ENCODE peak calls at places on chromosomes 13 and 19, in eight cellular contexts. Z is posterior cingulate gyrus; K is astrocyte of the hippocampus; N is NCI-H1092; I is stimulated activated CD4-positive, alpha-beta T cell treated with anti-CD3 and anti-CD28 coated beads, Interleukin-12 subunit alpha, Interleukin-12 subunit beta, amount 100 ng/mL, for 4 hours; M is EH; U is foreskin fibroblast; L is activated CD4-positive, alpha-beta T cell treated with anti-CD3 and anti-CD28 coated beads, Interleukin-2, amount 50 U/mL, for 48 hours. Y is an unnamed sample.

GRCh38 chr19:46475976-46476375 is 4.6 kb upstream of the PNMA8A start:
- DNase-seq in Z (no peak), I (no peak), N (no peak), M (no peak), U (no peak), K (no peak), L (no peak), Y (no peak)

GRCh38 chr19:7657047-7657779 is 11.6 kb upstream of the RETN start:
- DNase-seq in L (peak; percentile 44), N (no peak), U (no peak), K (no peak), M (no peak), Z (no peak), I (no peak), Y (no peak)

GRCh38 chr13:59201836-59202235 is 961.9 kb downstream of the DIAPH3 start:
- DNase-seq in I (no peak), Z (no peak), U (no peak), L (no peak), M (no peak), K (no peak), N (no peak), Y (no peak)

GRCh38 chr19:54208784-54209057 is 8.1 kb downstream of the RPS9 start:
- DNase-seq in L (no peak), N (no peak), I (no peak), M (no peak), Z (no peak), U (no peak), K (peak; percentile 10), Y (peak; percentile 49)

GRCh38 chr13:20654156-20654555 is 49.3 kb upstream of the IL17D start:
- DNase-seq in K (no peak), N (no peak), I (no peak), U (peak; percentile 21), Z (no peak), L (no peak), M (peak; percentile 73), Y (peak; percentile 16)

GRCh38 chr19:6060600-6061391 is 49.5 kb downstream of the RFX2 start:
- DNase-seq in Z (no peak), L (no peak), K (peak; percentile 90), M (peak; percentile 80), U (no peak), I (peak; percentile 22), N (no peak), Y (peak; percentile 95)

GRCh38 chr19:41427647-41428480 is 690 bp upstream of the B3GNT8 start:
- DNase-seq in K (peak; percentile 51), I (no peak), U (peak; percentile 10), N (no peak), M (peak; percentile 33), Z (no peak), L (peak; percentile 41), Y (no peak)

GRCh38 chr19:35151273-35152065 is 3.1 kb upstream of the FXYD5 start:
- DNase-seq in N (no peak), M (no peak), I (no peak), U (no peak), Z (no peak), L (no peak), K (no peak), Y (no peak)

GRCh38 chr13:79212064-79212619 is 193.9 kb downstream of the RBM26 start:
- DNase-seq in N (no peak), I (no peak), Z (no peak), L (no peak), M (no peak), U (no peak), K (no peak), Y (no peak)

GRCh38 chr19:18657590-18658365 is 20.9 kb downstream of the KLHL26 start:
- DNase-seq in L (no peak), Z (no peak), U (no peak), N (no peak), M (peak; percentile 66), I (no peak), K (peak; percentile 92), Y (peak; percentile 89)

GRCh38 chr19:7393459-7393858 is 44.7 kb downstream of the ARHGEF18 start:
- DNase-seq in U (no peak), I (no peak), L (no peak), K (no peak), M (no peak), N (no peak), Z (no peak), Y (no peak)

GRCh38 chr19:41434450-41434849 is 5.3 kb downstream of the DMAC2 start:
- DNase-seq in M (no peak), N (no peak), Z (no peak), K (no peak), I (no peak), L (no peak), U (no peak), Y (no peak)

GRCh38 chr19:33250500-33250899 is 24.9 kb upstream of the SLC7A10 start:
- DNase-seq in K (no peak), M (no peak), U (no peak), L (no peak), N (no peak), Z (no peak), I (no peak), Y (no peak)

GRCh38 chr19:46787331-46788100 is 878 bp downstream of the SLC1A5 start:
- DNase-seq in N (no peak), I (peak; percentile 42), L (peak; percentile 56), K (peak; percentile 72), U (peak; percentile 66), M (peak; percentile 74), Z (no peak), Y (peak; percentile 83)

GRCh38 chr19:39645800-39646411 is 9.8 kb upstream of the LGALS16 start:
- DNase-seq in N (no peak), U (peak; percentile 6), L (peak; percentile 30), Z (no peak), K (peak; percentile 46), I (peak; percentile 9), M (peak; percentile 34), Y (peak; percentile 22)

GRCh38 chr19:35084078-35084762 is 31.4 kb upstream of the FXYD3 start:
- DNase-seq in Z (no peak), U (no peak), I (no peak), M (no peak), L (no peak), N (no peak), K (no peak), Y (no peak)

GRCh38 chr13:45063261-45063870 is 56.9 kb upstream of the GTF2F2 start:
- DNase-seq in N (no peak), Z (no peak), I (no peak), U (peak; percentile 53), L (no peak), K (peak; percentile 74), M (peak; percentile 84), Y (peak; percentile 32)

GRCh38 chr19:30718728-30719127 is 346.5 kb downstream of the ZNF536 start:
- DNase-seq in L (no peak), N (no peak), M (peak; percentile 2), Z (no peak), K (no peak), U (no peak), I (no peak), Y (peak; percentile 15)

GRCh38 chr19:8680676-8681344 is 17.8 kb downstream of the ACTL9 start:
- DNase-seq in N (no peak), M (no peak), L (no peak), U (no peak), Z (no peak), I (no peak), K (no peak), Y (no peak)

GRCh38 chr19:18422530-18423191 is 3.5 kb downstream of the SSBP4 start:
- DNase-seq in Z (no peak), I (no peak), M (no peak), L (no peak), K (no peak), U (no peak), N (no peak), Y (no peak)

GRCh38 chr13:55815458-55816033 is 1325.2 kb upstream of the PRR20A start:
- DNase-seq in M (no peak), Z (no peak), I (no peak), U (no peak), L (no peak), K (no peak), N (no peak), Y (no peak)

GRCh38 chr19:46610851-46611770 is 10.0 kb downstream of the CALM3 start:
- DNase-seq in L (peak; percentile 56), Z (no peak), K (peak; percentile 77), M (peak; percentile 57), U (no peak), I (no peak), N (no peak), Y (peak; percentile 80)

GRCh38 chr19:35783469-35784400 is 8.4 kb downstream of the ARHGAP33 start:
- DNase-seq in I (no peak), L (no peak), U (no peak), N (no peak), Z (no peak), M (no peak), K (no peak), Y (no peak)

GRCh38 chr13:45674908-45675307 is 27.2 kb upstream of the CBY2 start:
- DNase-seq in L (no peak), K (peak; percentile 98), Z (no peak), I (no peak), M (peak; percentile 94), U (peak; percentile 43), N (no peak), Y (peak; percentile 97)

GRCh38 chr13:36712785-36713184 is 39.0 kb downstream of the SERTM1 start:
- DNase-seq in I (no peak), Z (no peak), K (peak; percentile 76), N (no peak), L (no peak), U (peak; percentile 20), M (peak; percentile 30), Y (peak; percentile 18)

GRCh38 chr13:113853518-113854237 is 10.2 kb downstream of the GAS6 start:
- DNase-seq in I (no peak), K (no peak), L (no peak), U (no peak), Z (no peak), M (peak; percentile 61), N (no peak), Y (no peak)

GRCh38 chr19:40623403-40624239 is 22.5 kb downstream of the LTBP4 start:
- DNase-seq in K (peak; percentile 84), Z (no peak), U (no peak), I (no peak), N (peak; percentile 16), L (peak; percentile 43), M (no peak), Y (no peak)

Y was measured in M059J.